ENCODE peak calls at places on chromosomes 1 and 21, in six cellular contexts. D is psoas muscle; Z is esophagus muscularis mucosa; R is lung; U is CD8-positive, alpha-beta T cell; K is sigmoid colon. Q is an unnamed sample. For H3K36me3, the result is how much of the 10 kb centered on the place peaks cover.

GRCh38 chr1:154520333-154520732 is 18.1 kb upstream of the SHE start:
- DNase-seq in D (no peak), Z (no peak), K (no peak), U (no peak), R (no peak), Q (no peak)

GRCh38 chr1:199073166-199073565 is 434.3 kb downstream of the PTPRC start:
- DNase-seq in Z (no peak), K (no peak), D (no peak), U (no peak), R (no peak), Q (no peak)

GRCh38 chr1:80994934-80995333 is 805.8 kb upstream of the ADGRL2 start:
- DNase-seq in R (no peak), U (no peak), K (no peak), D (no peak), Z (no peak), Q (no peak)

GRCh38 chr1:56972971-56973370 is 7.2 kb upstream of the C8B start:
- DNase-seq in Z (peak), K (no peak), U (no peak), D (no peak), R (no peak), Q (no peak)

GRCh38 chr1:233859446-233859845 is 45.0 kb upstream of the SLC35F3 start:
- DNase-seq in R (no peak), D (no peak), Z (no peak), U (no peak), K (no peak), Q (no peak)

GRCh38 chr1:43885311-43885801 is 48.2 kb upstream of the ARTN start:
- DNase-seq in K (no peak), D (no peak), R (no peak), Z (no peak), U (no peak), Q (no peak)

GRCh38 chr1:164343189-164343588 is 215.8 kb upstream of the PBX1 start:
- DNase-seq in D (no peak), K (no peak), Z (no peak), U (no peak), R (no peak), Q (no peak)

GRCh38 chr1:16979475-16980327 is 719 bp downstream of the MFAP2 start:
- DNase-seq in K (peak), U (no peak), R (no peak), D (no peak), Z (no peak), Q (no peak)

GRCh38 chr1:39103321-39104157 is 77.4 kb downstream of the NDUFS5 start:
- DNase-seq in U (no peak), D (no peak), K (no peak), Z (no peak), R (no peak), Q (no peak)

GRCh38 chr1:39737546-39738169 is 1.0 kb upstream of the PPIE start:
- DNase-seq in Z (no peak), U (no peak), K (no peak), D (no peak), R (no peak), Q (no peak)

GRCh38 chr21:37532868-37533780 is 166.6 kb downstream of the DYRK1A start:
- DNase-seq in R (no peak), D (no peak), Z (peak), K (no peak), U (no peak), Q (no peak)

GRCh38 chr1:206690516-206690915 is 5.8 kb downstream of the MAPKAPK2 start:
- DNase-seq in U (no peak), Z (no peak), K (peak), R (no peak), D (peak), Q (no peak)

GRCh38 chr1:9459784-9460407 is 79.4 kb upstream of the SLC25A33 start:
- DNase-seq in R (no peak), D (peak), Z (no peak), K (no peak), U (no peak), Q (no peak)

GRCh38 chr1:91173379-91173890 is 151.6 kb upstream of the ZNF644 start:
- DNase-seq in Z (peak), R (no peak), K (no peak), U (no peak), D (no peak), Q (no peak)

GRCh38 chr1:18943162-18943561 is 13.3 kb downstream of the IFFO2 start:
- DNase-seq in D (no peak), K (no peak), U (no peak), Z (no peak), R (no peak), Q (no peak)

GRCh38 chr1:49052102-49052501 is 275.4 kb upstream of the BEND5 start:
- DNase-seq in D (no peak), R (no peak), K (no peak), U (no peak), Z (no peak), Q (no peak)

GRCh38 chr1:115257596-115257995 is 80.5 kb downstream of the NGF start:
- DNase-seq in Z (no peak), K (no peak), U (no peak), D (no peak), R (no peak), Q (no peak)

DNA sequence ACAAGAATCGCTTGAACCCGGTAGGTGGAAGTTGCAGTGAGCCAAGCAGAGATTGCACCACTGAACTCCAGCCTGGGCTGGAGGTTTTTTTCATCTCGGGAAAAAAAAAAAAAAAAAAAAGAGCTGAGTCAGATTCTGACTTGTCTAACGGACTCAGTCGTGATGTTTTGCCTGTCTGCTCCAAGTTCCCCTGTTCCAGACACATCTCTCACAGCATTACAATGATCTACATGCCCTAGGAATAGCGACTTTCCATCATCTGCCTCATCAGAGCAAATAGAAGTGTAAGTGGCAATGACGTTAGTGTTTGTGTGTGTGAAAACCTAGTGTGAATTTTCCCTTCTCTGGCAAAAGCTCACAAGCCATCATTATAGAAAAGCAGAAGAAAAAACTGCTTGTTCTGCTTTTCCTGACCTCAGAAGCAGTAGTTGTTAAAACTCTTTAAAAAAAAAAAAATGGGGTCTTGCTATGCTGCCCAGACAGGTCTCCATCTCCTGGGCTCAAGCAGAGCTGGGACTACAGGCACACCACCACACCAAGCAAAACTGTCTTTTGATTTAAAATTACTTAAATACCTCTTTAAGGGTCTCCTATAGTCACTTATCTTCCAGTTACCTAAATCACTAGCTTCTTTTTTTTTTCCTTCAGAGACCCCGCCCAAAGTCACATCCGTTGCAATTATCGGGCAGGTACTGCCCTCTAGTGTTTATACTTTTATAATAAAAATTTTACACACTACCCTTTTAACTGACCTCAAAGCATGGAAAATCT is 37.3 kb downstream of the PLEKHO1 start:
- DNase-seq in Z (no peak), K (no peak), R (no peak), U (no peak), D (no peak), Q (peak)
- H3K4me3 ChIP-seq in Z (peak), K (peak), R (no peak), U (no peak), D (no peak), Q (no peak)

DNA sequence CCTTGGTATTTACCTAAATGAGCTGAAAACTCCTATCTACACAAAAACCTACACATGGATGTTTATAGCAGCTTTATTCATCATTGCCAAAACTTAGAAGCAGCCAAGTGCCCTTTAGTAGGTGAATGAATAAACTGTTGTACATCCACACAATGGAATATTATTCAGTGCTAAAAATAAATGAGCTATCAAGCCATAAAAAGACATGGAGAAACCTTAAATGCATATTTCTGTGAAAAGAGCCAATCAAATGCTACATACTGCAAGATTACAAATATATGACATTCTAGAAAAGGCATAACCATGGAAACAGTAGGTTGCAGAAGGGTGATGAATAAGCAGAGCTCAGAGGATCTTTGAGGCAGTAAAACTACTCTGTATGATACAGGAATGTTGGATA is 23.3 kb downstream of the ABCB10 start:
- DNase-seq in D (no peak), K (no peak), R (no peak), U (no peak), Z (no peak), Q (no peak)
- H3K36me3 ChIP-seq in D (half or more), K (under half), R (under half), U (under half), Z (half or more), Q (under half)

GRCh38 chr1:59499956-59500569 is 203.2 kb downstream of the FGGY start:
- DNase-seq in Z (no peak), K (no peak), R (no peak), U (no peak), D (no peak), Q (no peak)
- H3K27ac ChIP-seq in Z (no peak), K (no peak), R (no peak), U (no peak), D (peak), Q (no peak)

DNA sequence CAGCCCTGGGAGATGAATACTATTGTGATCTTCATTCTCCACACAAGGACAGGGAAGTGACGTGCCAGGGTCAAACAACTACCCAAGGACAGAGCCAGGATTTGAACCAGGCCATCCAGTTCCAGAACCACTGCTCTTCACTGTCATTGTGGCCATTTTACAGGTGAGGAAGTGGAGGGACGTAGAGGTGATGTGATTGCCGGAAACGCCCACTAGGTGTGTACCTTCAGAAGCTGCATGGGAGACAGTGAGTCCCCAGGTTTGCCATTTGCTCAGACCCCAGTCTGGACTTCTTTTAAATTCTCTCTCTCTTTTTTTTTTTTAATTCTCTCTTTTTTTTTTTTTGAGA is 207.6 kb upstream of the TMEM51 start:
- DNase-seq in D (no peak), K (no peak), U (no peak), R (no peak), Z (no peak), Q (no peak)
- H3K4me3 ChIP-seq in D (peak), K (peak), U (no peak), R (no peak), Z (peak), Q (peak)

GRCh38 chr1:225866061-225866844 is 15.9 kb downstream of the TMEM63A start:
- DNase-seq in U (no peak), R (no peak), D (no peak), K (no peak), Z (no peak), Q (no peak)

GRCh38 chr1:225866981-225867380 is 15.2 kb downstream of the TMEM63A start:
- DNase-seq in R (no peak), K (no peak), U (no peak), Z (no peak), D (no peak), Q (no peak)

GRCh38 chr1:225862581-225862950 is 19.6 kb downstream of the TMEM63A start:
- DNase-seq in Z (no peak), R (no peak), U (no peak), K (no peak), D (no peak), Q (no peak)

GRCh38 chr1:225863167-225863566 is 19.0 kb downstream of the TMEM63A start:
- DNase-seq in U (no peak), D (no peak), R (no peak), Z (no peak), K (peak), Q (no peak)

GRCh38 chr1:225865514-225865913 is 16.7 kb downstream of the TMEM63A start:
- DNase-seq in U (no peak), R (no peak), D (no peak), K (no peak), Z (no peak), Q (no peak)
- H3K36me3 ChIP-seq in U (half or more), R (under half), D (half or more), K (under half), Z (half or more), Q (under half)